ENCODE peak calls at places on chromosomes 13 and 19, in eight cellular contexts. F is H1, L is NCI-H1105, K is small intestine, Z is AG08395, Y is NCI-H345, U is bronchial epithelial cell, A is uterus. X is an unnamed sample.

GRCh38 chr13:22278336-22278929 is 607.6 kb downstream of the FGF9 start:
- DNase-seq in F (peak), L (peak), K (peak), Z (peak), Y (peak), U (peak), A (peak), X (peak)

GRCh38 chr19:1133471-1133929 is 29.7 kb downstream of the GPX4 start:
- DNase-seq in F (no peak), L (no peak), K (peak), Z (peak), Y (no peak), U (no peak), A (no peak), X (peak)

GRCh38 chr19:41226053-41226873 is 7.2 kb downstream of the AXL start:
- DNase-seq in F (no peak), L (no peak), K (peak), Z (peak), Y (no peak), U (peak), A (peak), X (peak)

GRCh38 chr13:36395280-36395679 is 37.0 kb upstream of the CCNA1 start:
- DNase-seq in F (no peak), L (no peak), K (no peak), Z (peak), Y (no peak), U (peak), A (no peak), X (no peak)

GRCh38 chr19:31676271-31677004 is 327.2 kb upstream of the TSHZ3 start:
- DNase-seq in F (peak), L (peak), K (peak), Z (peak), Y (no peak), U (no peak), A (no peak), X (no peak)

GRCh38 chr19:4194353-4194752 is 11.9 kb downstream of the ANKRD24 start:
- DNase-seq in F (no peak), L (no peak), K (no peak), Z (no peak), Y (no peak), U (no peak), A (no peak), X (no peak)

GRCh38 chr13:97975851-97976550 is 22.5 kb downstream of the IPO5 start:
- DNase-seq in F (peak), L (peak), K (peak), Z (peak), Y (peak), U (peak), A (peak), X (peak)

GRCh38 chr13:106373304-106373988 is 162.0 kb downstream of the EFNB2 start:
- DNase-seq in F (no peak), L (peak), K (no peak), Z (no peak), Y (peak), U (no peak), A (no peak), X (no peak)

GRCh38 chr13:23673354-23673753 is 103.1 kb downstream of the TNFRSF19 start:
- DNase-seq in F (no peak), L (no peak), K (no peak), Z (peak), Y (no peak), U (peak), A (peak), X (no peak)

GRCh38 chr19:51501594-51502263 is at the start of gene SIGLEC12:
- DNase-seq in F (no peak), L (no peak), K (no peak), Z (no peak), Y (no peak), U (no peak), A (no peak), X (peak)

GRCh38 chr19:4709440-4710280 is 14.0 kb downstream of the DPP9 start:
- DNase-seq in F (no peak), L (no peak), K (no peak), Z (no peak), Y (no peak), U (no peak), A (no peak), X (no peak)

GRCh38 chr19:42540071-42540553 is 11.8 kb upstream of the CEACAM1 start:
- DNase-seq in F (no peak), L (peak), K (no peak), Z (no peak), Y (peak), U (no peak), A (no peak), X (no peak)

GRCh38 chr19:13619203-13619632 is 112.9 kb upstream of the CACNA1A start:
- DNase-seq in F (no peak), L (no peak), K (no peak), Z (no peak), Y (no peak), U (peak), A (no peak), X (no peak)

GRCh38 chr13:42276683-42277082 is 4.7 kb downstream of the AKAP11 start:
- DNase-seq in F (no peak), L (no peak), K (no peak), Z (no peak), Y (no peak), U (no peak), A (no peak), X (no peak)

GRCh38 chr13:42116225-42116624 is 67.8 kb downstream of the DGKH start:
- DNase-seq in F (no peak), L (no peak), K (peak), Z (peak), Y (no peak), U (peak), A (no peak), X (no peak)

GRCh38 chr19:19342086-19343015 is 21.7 kb downstream of the MAU2 start:
- DNase-seq in F (peak), L (no peak), K (peak), Z (peak), Y (no peak), U (peak), A (peak), X (peak)

GRCh38 chr19:37928527-37929286 is 21.7 kb downstream of the SIPA1L3 start:
- DNase-seq in F (no peak), L (no peak), K (peak), Z (no peak), Y (no peak), U (no peak), A (no peak), X (no peak)

GRCh38 chr13:47955836-47956235 is 45.2 kb downstream of the SUCLA2 start:
- DNase-seq in F (no peak), L (no peak), K (no peak), Z (no peak), Y (no peak), U (no peak), A (no peak), X (no peak)

GRCh38 chr13:108313382-108313781 is 43.9 kb downstream of the TNFSF13B start:
- DNase-seq in F (no peak), L (peak), K (peak), Z (no peak), Y (no peak), U (no peak), A (no peak), X (no peak)

GRCh38 chr13:93824286-93824685 is 597.7 kb downstream of the GPC6 start:
- DNase-seq in F (no peak), L (no peak), K (no peak), Z (no peak), Y (no peak), U (no peak), A (no peak), X (no peak)

GRCh38 chr19:18683109-18683954 is at the start of gene CRTC1:
- DNase-seq in F (peak), L (peak), K (peak), Z (peak), Y (peak), U (peak), A (peak), X (peak)

GRCh38 chr19:51441410-51442390 is 16.6 kb downstream of the SIGLEC8 start:
- DNase-seq in F (no peak), L (no peak), K (peak), Z (no peak), Y (no peak), U (no peak), A (no peak), X (peak)

GRCh38 chr13:71524245-71525002 is 342.6 kb downstream of the DACH1 start:
- DNase-seq in F (no peak), L (peak), K (no peak), Z (no peak), Y (no peak), U (no peak), A (no peak), X (no peak)

GRCh38 chr19:45591004-45591637 is 6.5 kb upstream of the OPA3 start:
- DNase-seq in F (no peak), L (no peak), K (peak), Z (peak), Y (peak), U (no peak), A (no peak), X (peak)

GRCh38 chr19:843180-843835 is 2.5 kb downstream of the PRTN3 start:
- DNase-seq in F (no peak), L (no peak), K (no peak), Z (no peak), Y (no peak), U (no peak), A (no peak), X (no peak)

GRCh38 chr13:21518617-21519144 is 59.6 kb upstream of the ZDHHC20 start:
- DNase-seq in F (no peak), L (no peak), K (no peak), Z (no peak), Y (no peak), U (peak), A (no peak), X (no peak)

GRCh38 chr19:54216869-54217268 is 5.9 kb downstream of the LILRB3 start:
- DNase-seq in F (no peak), L (no peak), K (no peak), Z (no peak), Y (no peak), U (no peak), A (no peak), X (no peak)

GRCh38 chr19:34432797-34433196 is 4.6 kb downstream of the UBA2 start:
- DNase-seq in F (no peak), L (no peak), K (no peak), Z (no peak), Y (no peak), U (no peak), A (peak), X (no peak)

GRCh38 chr13:93561553-93561952 is 334.9 kb downstream of the GPC6 start:
- DNase-seq in F (peak), L (no peak), K (no peak), Z (no peak), Y (no peak), U (no peak), A (no peak), X (no peak)

GRCh38 chr13:24261566-24261965 is 47.8 kb upstream of the C1QTNF9 start:
- DNase-seq in F (no peak), L (no peak), K (peak), Z (no peak), Y (no peak), U (no peak), A (no peak), X (no peak)